ENCODE peak calls at places on chromosomes 12 and 14, in six cellular contexts. N is Peyer's patch, W is dorsolateral prefrontal cortex, F is HFFc6, D is activated T-cell treated with anti-CD3 and anti-CD28 coated beads for 1 hour, X is NCI-H1092. C is an unnamed sample.

GRCh38 chr12:116726749-116727148 is 11.1 kb downstream of the SPRING1 start:
- DNase-seq in X (no peak), F (no peak), N (no peak), D (no peak), W (no peak), C (no peak)

GRCh38 chr12:85975716-85976115 is 101.6 kb downstream of the NTS start:
- DNase-seq in F (no peak), D (no peak), W (no peak), X (no peak), N (no peak), C (no peak)

GRCh38 chr12:43861015-43861846 is 25.4 kb downstream of the TMEM117 start:
- DNase-seq in X (no peak), F (no peak), D (no peak), N (no peak), W (no peak), C (no peak)

GRCh38 chr14:76904100-76904739 is 78.0 kb downstream of the LRRC74A start:
- DNase-seq in W (no peak), D (no peak), F (peak; percentile 94), N (no peak), X (no peak), C (no peak)

GRCh38 chr14:101823511-101824120 is 62.1 kb downstream of the PPP2R5C start:
- DNase-seq in D (peak; percentile 48), W (no peak), F (no peak), X (no peak), N (no peak), C (no peak)

GRCh38 chr12:52370906-52371608 is 3.8 kb upstream of the KRT85 start:
- DNase-seq in D (no peak), W (peak; percentile 63), F (peak; percentile 13), X (no peak), N (no peak), C (no peak)

GRCh38 chr14:69713127-69713800 is 53.7 kb upstream of the SRSF5 start:
- DNase-seq in D (no peak), F (no peak), N (no peak), X (peak; percentile 52), W (no peak), C (no peak)

GRCh38 chr12:62879691-62880090 is 55.3 kb downstream of the PPM1H start:
- DNase-seq in N (no peak), D (no peak), X (no peak), F (no peak), W (no peak), C (no peak)

GRCh38 chr12:64560395-64561301 is 49.6 kb upstream of the RASSF3 start:
- DNase-seq in N (no peak), X (no peak), D (no peak), W (no peak), F (peak; percentile 96), C (peak; percentile 79)

GRCh38 chr14:37594238-37594915 is 672 bp downstream of the FOXA1 start:
- DNase-seq in X (peak; percentile 96), W (no peak), D (no peak), N (peak; percentile 79), F (peak; percentile 68), C (peak; percentile 53)

GRCh38 chr14:73680821-73681220 is 33.4 kb downstream of the PNMA1 start:
- DNase-seq in W (no peak), D (no peak), X (no peak), F (no peak), N (no peak), C (no peak)

GRCh38 chr12:131923260-131923659 is 5.8 kb upstream of the PUS1 start:
- DNase-seq in X (no peak), D (no peak), N (no peak), F (no peak), W (no peak), C (no peak)

GRCh38 chr14:61247935-61248334 is 33.2 kb downstream of the TMEM30B start:
- DNase-seq in D (no peak), X (no peak), F (peak; percentile 29), W (no peak), N (no peak), C (peak; percentile 23)

GRCh38 chr12:122148657-122149056 is 25.4 kb downstream of the IL31 start:
- DNase-seq in D (no peak), W (no peak), F (no peak), N (no peak), X (no peak), C (no peak)

GRCh38 chr14:40371011-40371410 is 938.8 kb upstream of the FBXO33 start:
- DNase-seq in N (no peak), X (no peak), D (no peak), F (no peak), W (no peak), C (no peak)

GRCh38 chr12:29026419-29026818 is 122.7 kb upstream of the FAR2 start:
- DNase-seq in D (no peak), F (no peak), X (no peak), W (no peak), N (no peak), C (no peak)

GRCh38 chr12:116201908-116202307 is 75.6 kb downstream of the MED13L start:
- DNase-seq in W (no peak), D (no peak), N (no peak), F (peak; percentile 24), X (no peak), C (peak; percentile 68)

GRCh38 chr14:20409226-20409625 is 4.1 kb downstream of the TEP1 start:
- DNase-seq in W (no peak), X (no peak), F (peak; percentile 57), D (no peak), N (no peak), C (peak; percentile 54)

GRCh38 chr12:1933342-1933992 is 15.0 kb upstream of the CACNA2D4 start:
- DNase-seq in N (no peak), W (no peak), F (no peak), D (no peak), X (no peak), C (no peak)

GRCh38 chr12:102562836-102563425 is 82.6 kb upstream of the IGF1 start:
- DNase-seq in W (no peak), N (no peak), D (no peak), F (no peak), X (no peak), C (no peak)

GRCh38 chr14:35406090-35406489 is 1.5 kb upstream of the NFKBIA start:
- DNase-seq in D (no peak), F (no peak), N (no peak), W (no peak), X (no peak), C (no peak)

GRCh38 chr12:114342651-114343050 is 63.3 kb downstream of the TBX5 start:
- DNase-seq in F (peak; percentile 31), D (no peak), N (no peak), X (no peak), W (no peak), C (no peak)

GRCh38 chr12:88185988-88186387 is 43.9 kb downstream of the TMTC3 start:
- DNase-seq in D (no peak), W (no peak), X (no peak), N (no peak), F (peak; percentile 60), C (peak; percentile 49)

GRCh38 chr14:75794615-75795038 is 133.6 kb downstream of the TTLL5 start:
- DNase-seq in F (peak; percentile 67), W (no peak), N (no peak), D (no peak), X (no peak), C (no peak)

GRCh38 chr12:53213348-53213747 is 6.3 kb upstream of the ITGB7 start:
- DNase-seq in N (peak; percentile 90), F (peak; percentile 60), X (peak; percentile 41), D (peak; percentile 81), W (peak; percentile 89), C (no peak)

GRCh38 chr12:1559729-1560128 is 34.7 kb downstream of the FBXL14 start:
- DNase-seq in W (no peak), D (no peak), N (no peak), X (peak; percentile 76), F (no peak), C (no peak)

GRCh38 chr12:120720234-120720968 is 5.2 kb upstream of the ACADS start:
- DNase-seq in D (no peak), W (peak; percentile 56), X (no peak), F (peak; percentile 67), N (no peak), C (peak; percentile 35)

GRCh38 chr14:80504781-80505180 is 293.5 kb upstream of the DIO2 start:
- DNase-seq in X (no peak), D (no peak), F (no peak), W (no peak), N (no peak), C (no peak)

GRCh38 chr12:19771858-19772257 is 332.6 kb downstream of the AEBP2 start:
- DNase-seq in X (no peak), D (no peak), N (no peak), F (peak; percentile 37), W (no peak), C (no peak)